ENCODE peak calls at places on chromosomes 11 and 22, in four cellular contexts. O, J, Q and H are unnamed samples.

GRCh38 chr11:105109855-105110750 is 29.5 kb downstream of the CARD18 start:
- DNase-seq in O (no peak), J (no peak), Q (no peak), H (no peak)

GRCh38 chr11:119284344-119285157 is 32.4 kb downstream of the MCAM start:
- DNase-seq in O (peak; percentile 32), J (peak; percentile 52), Q (no peak), H (no peak)

GRCh38 chr11:4181780-4182721 is 87.5 kb downstream of the RRM1 start:
- DNase-seq in O (peak; percentile 57), J (peak; percentile 82), Q (peak; percentile 49), H (no peak)

GRCh38 chr11:12377106-12377823 is at the start of gene PARVA:
- DNase-seq in O (peak; percentile 15), J (peak; percentile 83), Q (peak; percentile 76), H (no peak)

GRCh38 chr11:88250566-88251080 is 75.4 kb upstream of the RAB38 start:
- DNase-seq in O (no peak), J (no peak), Q (no peak), H (no peak)

GRCh38 chr11:64060861-64061444 is 25.2 kb downstream of the FLRT1 start:
- DNase-seq in O (no peak), J (peak; percentile 99), Q (peak; percentile 42), H (peak; percentile 41)

GRCh38 chr22:37503850-37504249 is 15.4 kb downstream of the CARD10 start:
- DNase-seq in O (no peak), J (no peak), Q (no peak), H (no peak)

GRCh38 chr11:44742470-44742869 is 15.7 kb downstream of the TSPAN18 start:
- DNase-seq in O (no peak), J (no peak), Q (no peak), H (no peak)

GRCh38 chr22:41243361-41243760 is 2.6 kb upstream of the CHADL start:
- DNase-seq in O (no peak), J (no peak), Q (no peak), H (no peak)

GRCh38 chr11:58762284-58763119 is 30.8 kb upstream of the GLYAT start:
- DNase-seq in O (no peak), J (no peak), Q (no peak), H (no peak)

GRCh38 chr11:45166604-45166897 is 20.1 kb downstream of the PRDM11 start:
- DNase-seq in O (no peak), J (no peak), Q (no peak), H (no peak)

GRCh38 chr11:60221706-60222105 is 21.2 kb downstream of the MS4A4E start:
- DNase-seq in O (no peak), J (no peak), Q (no peak), H (no peak)

GRCh38 chr11:94793002-94793401 is 24.8 kb downstream of the AMOTL1 start:
- DNase-seq in O (no peak), J (no peak), Q (no peak), H (no peak)

GRCh38 chr22:17931400-17931825 is 92.9 kb downstream of the MICAL3 start:
- DNase-seq in O (no peak), J (no peak), Q (peak; percentile 73), H (no peak)

GRCh38 chr22:24435861-24436351 is 8.5 kb downstream of the ADORA2A start:
- DNase-seq in O (no peak), J (peak; percentile 56), Q (no peak), H (no peak)

GRCh38 chr22:20998411-20999336 is 3.2 kb downstream of the THAP7 start:
- DNase-seq in O (no peak), J (no peak), Q (no peak), H (no peak)

GRCh38 chr11:3859373-3859881 is 4.0 kb downstream of the STIM1 start:
- DNase-seq in O (no peak), J (peak; percentile 60), Q (peak; percentile 69), H (no peak)

GRCh38 chr11:45413156-45413833 is 127.2 kb upstream of the SYT13 start:
- DNase-seq in O (no peak), J (no peak), Q (no peak), H (no peak)

GRCh38 chr22:50303848-50304527 is 3.5 kb downstream of the PLXNB2 start:
- DNase-seq in O (no peak), J (peak; percentile 93), Q (no peak), H (no peak)

GRCh38 chr22:36546092-36546804 is 17.3 kb upstream of the EIF3D start:
- DNase-seq in O (peak; percentile 73), J (peak; percentile 92), Q (peak; percentile 24), H (no peak)

DNA sequence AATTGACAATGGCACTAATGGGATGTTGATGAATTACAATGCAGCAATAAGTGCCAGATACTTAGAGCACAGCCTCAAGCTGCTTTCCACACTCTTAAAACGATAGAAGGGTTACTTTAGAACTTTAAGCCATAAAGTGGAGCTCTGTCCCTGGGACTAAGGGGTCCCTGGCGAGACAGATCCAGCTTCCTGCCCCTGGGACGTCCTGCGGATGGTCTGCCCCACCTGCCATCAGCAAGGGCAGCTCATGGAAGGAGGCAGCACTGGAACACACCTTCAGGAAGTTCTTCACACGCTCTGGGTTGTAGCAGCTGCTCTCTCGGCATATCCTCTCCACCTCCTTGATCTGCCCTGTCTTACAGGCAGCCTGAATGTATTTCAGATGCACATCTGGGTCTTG is 45.1 kb upstream of the SLC25A1 start:
- DNase-seq in O (no peak), J (no peak), Q (no peak), H (no peak)
- H3K36me3 ChIP-seq in O (no peaks in the 10 kb centered on the region), J (peaks cover 14% of the 10 kb centered on the region), Q (peaks cover 55% of the 10 kb centered on the region), H (no peaks in the 10 kb centered on the region)

GRCh38 chr11:102447193-102447592 is 5.4 kb downstream of the TMEM123 start:
- DNase-seq in O (no peak), J (no peak), Q (no peak), H (no peak)
- H3K36me3 ChIP-seq in O (peaks cover 8% of the 10 kb centered on the region), J (no peaks in the 10 kb centered on the region), Q (peaks cover 29% of the 10 kb centered on the region), H (peaks cover 24% of the 10 kb centered on the region)

GRCh38 chr22:23282516-23282915 is 102.2 kb downstream of the BCR start:
- DNase-seq in O (no peak), J (no peak), Q (no peak), H (no peak)

GRCh38 chr22:23283591-23284503 is 103.5 kb downstream of the BCR start:
- DNase-seq in O (no peak), J (no peak), Q (no peak), H (no peak)

GRCh38 chr22:23281406-23282088 is 101.2 kb downstream of the BCR start:
- DNase-seq in O (peak; percentile 19), J (peak; percentile 97), Q (peak; percentile 82), H (peak; percentile 85)

GRCh38 chr22:23282089-23282501 is 101.8 kb downstream of the BCR start:
- DNase-seq in O (peak; percentile 51), J (no peak), Q (peak; percentile 45), H (no peak)

GRCh38 chr22:23282986-23283385 is 102.7 kb downstream of the BCR start:
- DNase-seq in O (no peak), J (no peak), Q (no peak), H (no peak)
- H3K36me3 ChIP-seq in O (peaks cover 7% of the 10 kb centered on the region), J (peaks cover 20% of the 10 kb centered on the region), Q (peaks cover 30% of the 10 kb centered on the region), H (peaks cover 35% of the 10 kb centered on the region)

GRCh38 chr11:66641834-66642233 is 3.3 kb downstream of the RBM4 start:
- DNase-seq in O (no peak), J (no peak), Q (no peak), H (no peak)

GRCh38 chr11:66646875-66647274 is 8.4 kb downstream of the RBM4 start:
- DNase-seq in O (no peak), J (no peak), Q (no peak), H (no peak)

GRCh38 chr11:66639066-66639813 is 737 bp downstream of the RBM4 start:
- DNase-seq in O (no peak), J (no peak), Q (no peak), H (no peak)

GRCh38 chr11:66638177-66639065 is at the start of gene RBM4:
- DNase-seq in O (peak; percentile 100), J (peak; percentile 99), Q (peak; percentile 96), H (peak; percentile 94)

GRCh38 chr11:66643745-66644437 is 5.4 kb downstream of the RBM4 start:
- DNase-seq in O (no peak), J (no peak), Q (no peak), H (no peak)
- H3K36me3 ChIP-seq in O (peaks cover 74% of the 10 kb centered on the region), J (peaks cover 61% of the 10 kb centered on the region), Q (peaks cover 79% of the 10 kb centered on the region), H (peaks cover 74% of the 10 kb centered on the region)

DNA sequence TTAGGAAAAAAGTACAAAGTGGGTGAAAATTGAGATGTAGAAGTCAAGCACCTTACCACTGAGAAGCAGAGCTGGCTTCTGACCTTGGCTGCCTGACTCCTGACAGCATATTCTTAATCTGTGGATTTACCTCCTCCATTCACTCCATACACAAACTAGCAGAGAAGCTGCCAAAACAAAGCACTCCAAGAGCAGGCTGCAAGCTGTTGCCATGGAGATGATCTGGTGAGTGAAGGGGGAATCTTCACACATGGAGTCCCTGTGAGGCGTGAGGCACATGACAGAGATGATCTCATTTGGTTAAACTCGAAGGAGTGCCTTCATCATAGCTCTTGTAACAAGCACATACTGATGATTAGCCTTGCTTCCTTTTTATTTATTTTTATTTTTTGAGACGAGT is 16.1 kb downstream of the COMMD9 start:
- DNase-seq in O (no peak), J (no peak), Q (no peak), H (no peak)
- H3K36me3 ChIP-seq in O (no peaks in the 10 kb centered on the region), J (no peaks in the 10 kb centered on the region), Q (peaks cover 72% of the 10 kb centered on the region), H (peaks cover 33% of the 10 kb centered on the region)

GRCh38 chr11:78212586-78213371 is 24.1 kb downstream of the USP35 start:
- DNase-seq in O (no peak), J (peak; percentile 33), Q (peak; percentile 9), H (no peak)
- H3K36me3 ChIP-seq in O (peaks cover 10% of the 10 kb centered on the region), J (no peaks in the 10 kb centered on the region), Q (peaks cover 49% of the 10 kb centered on the region), H (peaks cover 10% of the 10 kb centered on the region)

DNA sequence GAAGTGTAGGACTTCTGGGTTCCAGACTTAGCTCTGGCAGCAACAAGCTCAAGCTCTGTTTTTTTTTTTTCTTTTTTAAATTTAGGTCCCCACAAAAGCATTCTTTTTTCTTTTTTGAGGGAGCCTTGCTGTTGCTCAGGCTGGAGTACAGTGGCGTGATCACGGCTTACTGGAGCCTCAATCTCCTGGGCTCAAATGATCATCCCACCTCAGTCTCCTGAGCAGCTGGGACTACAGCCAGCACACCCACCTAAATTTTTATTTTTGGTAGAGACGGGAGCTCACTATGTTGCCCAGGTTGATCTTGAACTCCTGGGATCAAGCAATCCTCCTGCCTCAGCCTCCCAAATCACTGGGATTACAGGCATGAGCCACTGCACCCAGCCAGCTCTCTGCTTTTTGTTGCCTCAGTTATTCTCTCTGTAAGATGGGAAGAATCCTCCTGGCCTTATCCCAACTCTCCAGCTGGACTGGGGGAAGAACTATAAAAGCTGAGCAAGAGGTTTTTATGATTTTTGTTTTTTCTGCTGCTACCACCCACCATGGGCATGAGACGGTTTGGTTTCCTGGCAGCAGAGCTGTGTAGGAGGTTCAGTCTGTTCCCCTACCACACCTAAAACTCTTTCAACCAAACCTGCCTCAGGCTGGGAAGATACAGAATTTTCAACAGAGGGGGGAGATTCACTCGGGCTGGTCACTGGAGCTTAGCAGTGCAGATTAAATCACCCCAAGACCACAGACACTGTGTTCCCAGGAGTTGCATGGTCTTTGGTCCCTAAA is 11.6 kb upstream of the MTFP1 start:
- DNase-seq in O (no peak), J (no peak), Q (no peak), H (no peak)
- H3K36me3 ChIP-seq in O (peaks cover 51% of the 10 kb centered on the region), J (peaks cover 8% of the 10 kb centered on the region), Q (peaks cover 48% of the 10 kb centered on the region), H (peaks cover 28% of the 10 kb centered on the region)

GRCh38 chr11:93719310-93719709 is 22.0 kb downstream of the TAF1D start:
- DNase-seq in O (no peak), J (no peak), Q (no peak), H (no peak)

GRCh38 chr11:93715797-93716396 is 25.4 kb downstream of the TAF1D start:
- DNase-seq in O (no peak), J (no peak), Q (no peak), H (no peak)

GRCh38 chr11:93720522-93720921 is 20.8 kb downstream of the TAF1D start:
- DNase-seq in O (no peak), J (no peak), Q (no peak), H (no peak)

GRCh38 chr11:93717501-93717900 is 23.8 kb downstream of the TAF1D start:
- DNase-seq in O (no peak), J (no peak), Q (no peak), H (no peak)

GRCh38 chr11:93718057-93718563 is 23.2 kb downstream of the TAF1D start:
- DNase-seq in O (no peak), J (no peak), Q (no peak), H (no peak)
- H3K36me3 ChIP-seq in O (peaks cover 6% of the 10 kb centered on the region), J (peaks cover 8% of the 10 kb centered on the region), Q (peaks cover 25% of the 10 kb centered on the region), H (peaks cover 8% of the 10 kb centered on the region)